ENCODE peak calls at places on chromosomes 5 and 9, in four cellular contexts. R is T-helper 17 cell, G is left lung, N is left ventricle myocardium superior. K is an unnamed sample.

GRCh38 chr5:18745988-18746615 is 1111.8 kb downstream of the TAF11L14 start:
- ATAC-seq in G (peak), N (peak), R (peak), K (peak)

GRCh38 chr9:27511771-27512170 is 12.3 kb upstream of the IFNK start:
- ATAC-seq in R (no peak), N (no peak), G (no peak), K (no peak)

GRCh38 chr5:115815693-115816225 is 700 bp downstream of the CDO1 start:
- ATAC-seq in G (peak), N (peak), R (peak), K (peak)

GRCh38 chr9:70466976-70467551 is 52.6 kb upstream of the KLF9 start:
- ATAC-seq in G (peak), N (no peak), R (no peak), K (peak)

GRCh38 chr5:99061711-99062110 is 132.9 kb upstream of the CHD1 start:
- ATAC-seq in N (no peak), R (no peak), G (peak), K (peak)

GRCh38 chr5:531749-532315 is 7.6 kb upstream of the SLC9A3 start:
- ATAC-seq in R (no peak), G (no peak), N (no peak), K (no peak)

GRCh38 chr9:113632776-113633590 is 169.5 kb downstream of the RGS3 start:
- ATAC-seq in G (peak), N (peak), R (no peak), K (peak)

GRCh38 chr5:72597456-72597948 is 90.3 kb upstream of the ZNF366 start:
- ATAC-seq in R (no peak), G (peak), N (peak), K (no peak)

GRCh38 chr5:158875272-158875679 is 224.4 kb downstream of the EBF1 start:
- ATAC-seq in N (peak), G (peak), R (peak), K (peak)

GRCh38 chr9:32665101-32665500 is 29.6 kb upstream of the TAF1L start:
- ATAC-seq in G (no peak), N (no peak), R (no peak), K (no peak)